ENCODE peak calls at places on chromosomes 2 and 18, in four cellular contexts. F is neuronal stem cell, V is esophagus squamous epithelium, E is RPMI7951. S is an unnamed sample.

GRCh38 chr2:53475320-53475719 is 292.3 kb upstream of the CHAC2 start:
- DNase-seq in F (no peak), V (no peak), E (peak; percentile 88), S (no peak)

GRCh38 chr2:3604207-3604877 is 9.4 kb downstream of the COLEC11 start:
- DNase-seq in F (no peak), V (no peak), E (no peak), S (no peak)

GRCh38 chr2:20431772-20432171 is 15.1 kb upstream of the RHOB start:
- DNase-seq in F (no peak), V (no peak), E (no peak), S (no peak)

GRCh38 chr2:66888791-66889631 is 454.1 kb downstream of the MEIS1 start:
- DNase-seq in F (no peak), V (no peak), E (peak; percentile 90), S (no peak)

GRCh38 chr18:26821181-26821580 is 44.3 kb downstream of the AQP4 start:
- DNase-seq in F (no peak), V (no peak), E (no peak), S (no peak)

GRCh38 chr2:29456429-29456828 is 341.2 kb downstream of the CLIP4 start:
- DNase-seq in F (no peak), V (no peak), E (no peak), S (no peak)

GRCh38 chr2:147449323-147450080 is 395.3 kb upstream of the ACVR2A start:
- DNase-seq in F (peak; percentile 61), V (no peak), E (no peak), S (no peak)

GRCh38 chr18:25510096-25510495 is 158.1 kb upstream of the ZNF521 start:
- DNase-seq in F (no peak), V (no peak), E (no peak), S (no peak)

GRCh38 chr18:58297198-58297597 is 253.2 kb downstream of the NEDD4L start:
- DNase-seq in F (no peak), V (no peak), E (peak; percentile 89), S (no peak)

GRCh38 chr18:35038029-35038428 is 3.2 kb upstream of the MAPRE2 start:
- DNase-seq in F (no peak), V (no peak), E (no peak), S (no peak)

GRCh38 chr2:16643099-16643498 is 22.5 kb downstream of the CYRIA start:
- DNase-seq in F (no peak), V (no peak), E (no peak), S (no peak)

GRCh38 chr2:23363831-23364230 is 21.1 kb upstream of the KLHL29 start:
- DNase-seq in F (no peak), V (no peak), E (peak; percentile 67), S (no peak)

GRCh38 chr2:221370076-221370941 is 201.8 kb downstream of the EPHA4 start:
- DNase-seq in F (no peak), V (no peak), E (no peak), S (no peak)

GRCh38 chr18:21316296-21316695 is 74.3 kb downstream of the GREB1L start:
- DNase-seq in F (no peak), V (no peak), E (no peak), S (no peak)

GRCh38 chr2:39567507-39567906 is 98.2 kb upstream of the TMEM178A start:
- DNase-seq in F (no peak), V (no peak), E (peak; percentile 67), S (no peak)

GRCh38 chr18:23521907-23522306 is 18.6 kb downstream of the RMC1 start:
- DNase-seq in F (no peak), V (no peak), E (no peak), S (no peak)